ENCODE peak calls at places on chromosomes 3 and 15, in eight cellular contexts. One of them, this sample, is unnamed.

GRCh38 chr15:75042730-75043508 is 19.5 kb downstream of the PPCDC start:
- DNase-seq in left ventricle myocardium inferior: peak
- DNase-seq in lower lobe of right lung: peak
- DNase-seq in DMS 273 treated with DMSO at 0.1 percent for 48 hours: no peak
- DNase-seq in NCI-H460: peak
- DNase-seq in HFF-Myc: no peak
- DNase-seq in posterior cingulate gyrus: peak
- DNase-seq in activated gamma-delta T cell treated with Interleukin-2 at 50 U/mL for 16 hours: peak
- DNase-seq in this sample: peak

GRCh38 chr15:76346666-76347506 is 10.3 kb downstream of the ISL2 start:
- DNase-seq in left ventricle myocardium inferior: no peak
- DNase-seq in lower lobe of right lung: no peak
- DNase-seq in DMS 273 treated with DMSO at 0.1 percent for 48 hours: no peak
- DNase-seq in NCI-H460: no peak
- DNase-seq in HFF-Myc: no peak
- DNase-seq in posterior cingulate gyrus: no peak
- DNase-seq in activated gamma-delta T cell treated with Interleukin-2 at 50 U/mL for 16 hours: no peak
- DNase-seq in this sample: no peak

GRCh38 chr3:128338536-128339400 is 127.9 kb downstream of the DNAJB8 start:
- DNase-seq in left ventricle myocardium inferior: no peak
- DNase-seq in lower lobe of right lung: no peak
- DNase-seq in DMS 273 treated with DMSO at 0.1 percent for 48 hours: no peak
- DNase-seq in NCI-H460: no peak
- DNase-seq in HFF-Myc: no peak
- DNase-seq in posterior cingulate gyrus: no peak
- DNase-seq in activated gamma-delta T cell treated with Interleukin-2 at 50 U/mL for 16 hours: no peak
- DNase-seq in this sample: no peak

GRCh38 chr15:42133892-42134502 is 22.4 kb downstream of the PLA2G4F start:
- DNase-seq in left ventricle myocardium inferior: no peak
- DNase-seq in lower lobe of right lung: peak
- DNase-seq in DMS 273 treated with DMSO at 0.1 percent for 48 hours: peak
- DNase-seq in NCI-H460: peak
- DNase-seq in HFF-Myc: no peak
- DNase-seq in posterior cingulate gyrus: peak
- DNase-seq in activated gamma-delta T cell treated with Interleukin-2 at 50 U/mL for 16 hours: peak
- DNase-seq in this sample: peak

GRCh38 chr3:39000008-39000450 is 51.7 kb downstream of the SCN11A start:
- DNase-seq in left ventricle myocardium inferior: no peak
- DNase-seq in lower lobe of right lung: no peak
- DNase-seq in DMS 273 treated with DMSO at 0.1 percent for 48 hours: peak
- DNase-seq in NCI-H460: peak
- DNase-seq in HFF-Myc: peak
- DNase-seq in posterior cingulate gyrus: no peak
- DNase-seq in activated gamma-delta T cell treated with Interleukin-2 at 50 U/mL for 16 hours: no peak
- DNase-seq in this sample: peak

GRCh38 chr15:98854496-98854895 is 153.1 kb downstream of the PGPEP1L start:
- DNase-seq in left ventricle myocardium inferior: no peak
- DNase-seq in lower lobe of right lung: no peak
- DNase-seq in DMS 273 treated with DMSO at 0.1 percent for 48 hours: peak
- DNase-seq in NCI-H460: no peak
- DNase-seq in HFF-Myc: no peak
- DNase-seq in posterior cingulate gyrus: no peak
- DNase-seq in activated gamma-delta T cell treated with Interleukin-2 at 50 U/mL for 16 hours: no peak
- DNase-seq in this sample: no peak

GRCh38 chr3:158057666-158058065 is 48.6 kb downstream of the SHOX2 start:
- DNase-seq in left ventricle myocardium inferior: no peak
- DNase-seq in lower lobe of right lung: no peak
- DNase-seq in DMS 273 treated with DMSO at 0.1 percent for 48 hours: no peak
- DNase-seq in NCI-H460: no peak
- DNase-seq in HFF-Myc: no peak
- DNase-seq in posterior cingulate gyrus: no peak
- DNase-seq in activated gamma-delta T cell treated with Interleukin-2 at 50 U/mL for 16 hours: no peak
- DNase-seq in this sample: no peak

GRCh38 chr3:71369733-71370391 is 213.7 kb downstream of the FOXP1 start:
- DNase-seq in left ventricle myocardium inferior: no peak
- DNase-seq in lower lobe of right lung: no peak
- DNase-seq in DMS 273 treated with DMSO at 0.1 percent for 48 hours: no peak
- DNase-seq in NCI-H460: no peak
- DNase-seq in HFF-Myc: peak
- DNase-seq in posterior cingulate gyrus: no peak
- DNase-seq in activated gamma-delta T cell treated with Interleukin-2 at 50 U/mL for 16 hours: no peak
- DNase-seq in this sample: no peak

GRCh38 chr3:40713306-40713705 is 188.5 kb downstream of the ZNF621 start:
- DNase-seq in left ventricle myocardium inferior: no peak
- DNase-seq in lower lobe of right lung: no peak
- DNase-seq in DMS 273 treated with DMSO at 0.1 percent for 48 hours: no peak
- DNase-seq in NCI-H460: no peak
- DNase-seq in HFF-Myc: no peak
- DNase-seq in posterior cingulate gyrus: no peak
- DNase-seq in activated gamma-delta T cell treated with Interleukin-2 at 50 U/mL for 16 hours: no peak
- DNase-seq in this sample: no peak

GRCh38 chr3:59065240-59065639 is 15.4 kb upstream of the CFAP20DC start:
- DNase-seq in left ventricle myocardium inferior: no peak
- DNase-seq in lower lobe of right lung: no peak
- DNase-seq in DMS 273 treated with DMSO at 0.1 percent for 48 hours: no peak
- DNase-seq in NCI-H460: no peak
- DNase-seq in HFF-Myc: no peak
- DNase-seq in posterior cingulate gyrus: no peak
- DNase-seq in activated gamma-delta T cell treated with Interleukin-2 at 50 U/mL for 16 hours: no peak
- DNase-seq in this sample: no peak

GRCh38 chr3:183430325-183430957 is 2.0 kb upstream of the MCF2L2 start:
- DNase-seq in left ventricle myocardium inferior: no peak
- DNase-seq in lower lobe of right lung: no peak
- DNase-seq in DMS 273 treated with DMSO at 0.1 percent for 48 hours: no peak
- DNase-seq in NCI-H460: no peak
- DNase-seq in HFF-Myc: no peak
- DNase-seq in posterior cingulate gyrus: no peak
- DNase-seq in activated gamma-delta T cell treated with Interleukin-2 at 50 U/mL for 16 hours: no peak
- DNase-seq in this sample: no peak

This sample was measured in ACHN.